ENCODE peak calls at places on chromosome 18, in five cellular contexts. Y, X, E, K and U are unnamed samples.

GRCh38 chr18:60196818-60197217 is 175.8 kb downstream of the MC4R start:
- DNase-seq in Y (no peak), X (no peak), E (no peak), K (no peak), U (no peak)

GRCh38 chr18:44388347-44388746 is 292.3 kb upstream of the SETBP1 start:
- DNase-seq in Y (no peak), X (no peak), E (no peak), K (no peak), U (no peak)

GRCh38 chr18:49819768-49820662 is 6.7 kb upstream of the ACAA2 start:
- DNase-seq in Y (peak), X (peak), E (no peak), K (peak), U (peak)

GRCh38 chr18:60675801-60676200 is 303.2 kb upstream of the MC4R start:
- DNase-seq in Y (no peak), X (no peak), E (no peak), K (no peak), U (no peak)

GRCh38 chr18:59265246-59266018 is 7.8 kb downstream of the RAX start:
- DNase-seq in Y (peak), X (no peak), E (no peak), K (no peak), U (no peak)

GRCh38 chr18:50961974-50962373 is 5.9 kb upstream of the ELAC1 start:
- DNase-seq in Y (no peak), X (no peak), E (no peak), K (no peak), U (no peak)

GRCh38 chr18:58010265-58010664 is 33.8 kb upstream of the NEDD4L start:
- DNase-seq in Y (no peak), X (no peak), E (no peak), K (no peak), U (no peak)

GRCh38 chr18:56238576-56238975 is 399.8 kb downstream of the TXNL1 start:
- DNase-seq in Y (no peak), X (no peak), E (no peak), K (no peak), U (no peak)

GRCh38 chr18:9380571-9381390 is 46.2 kb downstream of the TWSG1 start:
- DNase-seq in Y (no peak), X (no peak), E (no peak), K (peak), U (no peak)

GRCh38 chr18:76823574-76823973 is 1.2 kb downstream of the ZNF236 start:
- DNase-seq in Y (peak), X (no peak), E (peak), K (peak), U (no peak)

GRCh38 chr18:63505566-63506335 is 29.0 kb downstream of the SERPINB5 start:
- DNase-seq in Y (peak), X (no peak), E (no peak), K (no peak), U (peak)

GRCh38 chr18:41504316-41504715 is 450.7 kb upstream of the PIK3C3 start:
- DNase-seq in Y (no peak), X (no peak), E (no peak), K (peak), U (no peak)

GRCh38 chr18:8720141-8720540 is 14.8 kb downstream of the MTCL1 start:
- DNase-seq in Y (no peak), X (no peak), E (no peak), K (no peak), U (peak)

GRCh38 chr18:45828917-45829811 is 3.7 kb downstream of the SIGLEC15 start:
- DNase-seq in Y (no peak), X (no peak), E (no peak), K (no peak), U (no peak)

GRCh38 chr18:49677762-49678398 is 116.0 kb downstream of the LIPG start:
- DNase-seq in Y (peak), X (no peak), E (no peak), K (no peak), U (no peak)

DNA sequence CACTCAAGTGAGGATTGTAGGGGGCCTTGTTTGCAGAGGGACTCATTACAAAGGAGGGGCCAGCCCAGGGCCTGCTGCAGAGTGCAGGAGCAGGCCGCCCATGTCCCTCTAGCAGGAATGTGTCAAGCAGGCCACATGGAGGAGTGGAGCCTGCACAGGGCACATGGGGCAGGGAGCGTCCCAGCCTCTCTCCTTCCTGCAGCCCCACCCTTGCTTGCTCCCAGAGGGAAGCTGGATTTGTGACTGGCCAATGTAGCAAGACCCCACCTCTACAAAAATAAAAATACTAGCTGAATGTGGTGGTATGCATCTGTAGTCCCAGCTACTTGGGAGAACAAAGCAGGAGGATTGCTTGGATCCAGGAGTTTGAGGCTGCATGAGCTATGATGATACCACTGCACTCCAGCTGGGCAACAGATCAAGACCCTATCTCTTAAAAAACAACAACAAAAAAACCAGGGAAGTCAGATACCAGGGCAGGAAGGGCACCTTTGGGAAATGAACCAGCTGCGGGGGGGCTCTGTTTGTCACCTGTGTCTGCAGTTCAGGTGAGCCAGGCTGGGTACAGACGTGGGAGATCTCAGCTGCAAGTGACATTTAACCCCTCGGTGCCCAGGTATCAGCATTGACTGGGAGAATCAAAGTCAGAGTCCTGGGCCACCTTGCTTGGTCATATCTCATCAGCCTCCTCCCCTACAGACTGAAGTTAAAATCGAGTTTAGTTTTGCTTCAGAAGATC is 27.7 kb downstream of the IMPA2 start:
- DNase-seq in Y (no peak), X (no peak), E (no peak), K (no peak), U (no peak)
- H3K4me3 ChIP-seq in Y (no peak), X (no peak), E (no peak), K (no peak), U (no peak)

DNA sequence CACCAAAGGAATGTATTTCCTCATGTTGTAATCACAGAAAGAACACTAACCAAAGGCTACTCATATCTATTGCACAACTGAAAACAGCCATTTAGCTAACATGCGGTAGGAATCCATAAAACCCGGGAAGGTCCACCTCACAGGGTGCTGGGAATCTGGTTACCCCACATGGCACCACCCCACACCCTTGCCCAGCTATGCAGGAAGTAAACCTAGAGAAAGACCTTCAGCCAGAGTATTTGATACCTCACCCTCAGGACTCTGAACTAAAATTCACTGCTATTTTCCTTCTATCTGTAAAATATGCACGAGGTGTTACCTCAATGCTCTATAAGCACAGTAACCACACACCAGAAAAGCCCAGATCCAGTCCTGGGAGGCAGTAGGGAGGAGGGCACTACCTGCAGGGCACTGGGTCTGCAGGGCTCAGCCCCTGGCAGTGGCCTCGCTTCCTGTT is 45.8 kb downstream of the PTPN2 start:
- DNase-seq in Y (peak), X (no peak), E (no peak), K (peak), U (no peak)
- H3K4me3 ChIP-seq in Y (peak), X (no peak), E (no peak), K (no peak), U (no peak)

GRCh38 chr18:70720607-70721006 is 431.8 kb downstream of the SOCS6 start:
- DNase-seq in Y (peak), X (no peak), E (no peak), K (no peak), U (no peak)
- H3K4me3 ChIP-seq in Y (no peak), X (no peak), E (no peak), K (no peak), U (no peak)

GRCh38 chr18:13641551-13642439 is 84.6 kb downstream of the FAM210A start:
- DNase-seq in Y (no peak), X (no peak), E (peak), K (no peak), U (no peak)
- H3K4me3 ChIP-seq in Y (no peak), X (no peak), E (peak), K (peak), U (no peak)